ENCODE peak calls at places on chromosomes 4 and X, in ten cellular contexts. K is endodermal cell; E is NCI-H1436; O is AG04450; D is stimulated activated CD8-positive, alpha-beta memory T cell treated with anti-CD3 and anti-CD28 coated beads, Interleukin-7, amount 100 ng/mL, for 1 hour; X is AG09309; C is stimulated activated CD4-positive, alpha-beta T cell treated with anti-CD3 and anti-CD28 coated beads, TNF-alpha, amount 100 ng/mL, for 4 hours; P is IMR-90; Q is mucosa of descending colon; I is DMS79 treated with DMSO at 0.1 percent for 48 hours. U is an unnamed sample.

GRCh38 chrX:46978341-46979291 is 66.4 kb downstream of the JADE3 start:
- DNase-seq in K (peak; percentile 92), E (peak; percentile 54), O (peak; percentile 32), D (peak; percentile 31), X (peak; percentile 11), C (peak; percentile 23), P (peak; percentile 81), Q (peak; percentile 90), I (no peak), U (peak; percentile 64)

GRCh38 chrX:118736394-118737010 is 9.1 kb downstream of the IL13RA1 start:
- DNase-seq in K (no peak), E (no peak), O (no peak), D (no peak), X (no peak), C (no peak), P (no peak), Q (no peak), I (no peak), U (peak; percentile 47)

GRCh38 chr4:183995489-183996049 is 90.5 kb downstream of the STOX2 start:
- DNase-seq in K (no peak), E (no peak), O (no peak), D (no peak), X (no peak), C (no peak), P (peak; percentile 32), Q (no peak), I (no peak), U (no peak)

GRCh38 chr4:41060352-41061318 is 153.7 kb downstream of the APBB2 start:
- DNase-seq in K (no peak), E (no peak), O (no peak), D (no peak), X (no peak), C (no peak), P (no peak), Q (no peak), I (no peak), U (peak; percentile 28)

GRCh38 chrX:14941301-14941700 is 68.1 kb downstream of the MOSPD2 start:
- DNase-seq in K (no peak), E (no peak), O (no peak), D (no peak), X (no peak), C (no peak), P (no peak), Q (no peak), I (no peak), U (no peak)

GRCh38 chr4:176077561-176077960 is 11.9 kb downstream of the WDR17 start:
- DNase-seq in K (no peak), E (no peak), O (no peak), D (no peak), X (no peak), C (no peak), P (no peak), Q (no peak), I (no peak), U (no peak)

GRCh38 chr4:116531870-116532269 is 553.5 kb downstream of the TRAM1L1 start:
- DNase-seq in K (no peak), E (no peak), O (no peak), D (no peak), X (no peak), C (no peak), P (no peak), Q (no peak), I (no peak), U (no peak)

GRCh38 chr4:147596976-147597375 is 20.2 kb upstream of the TMEM184C start:
- DNase-seq in K (no peak), E (no peak), O (peak; percentile 87), D (no peak), X (peak; percentile 49), C (no peak), P (peak; percentile 93), Q (no peak), I (no peak), U (peak; percentile 99)

GRCh38 chr4:37535872-37536271 is 150.3 kb downstream of the RELL1 start:
- DNase-seq in K (no peak), E (no peak), O (no peak), D (no peak), X (no peak), C (no peak), P (no peak), Q (no peak), I (no peak), U (no peak)

GRCh38 chr4:154741877-154742851 is 1.6 kb upstream of the LRAT start:
- DNase-seq in K (peak; percentile 89), E (no peak), O (no peak), D (no peak), X (no peak), C (no peak), P (no peak), Q (no peak), I (no peak), U (no peak)

GRCh38 chrX:46029777-46030176 is 515.4 kb downstream of the ZNF674 start:
- DNase-seq in K (no peak), E (peak; percentile 64), O (no peak), D (no peak), X (no peak), C (no peak), P (no peak), Q (no peak), I (peak; percentile 5), U (no peak)

GRCh38 chrX:124347242-124347641 is 879 bp downstream of the SH2D1A start:
- DNase-seq in K (no peak), E (no peak), O (no peak), D (no peak), X (no peak), C (peak; percentile 22), P (no peak), Q (no peak), I (no peak), U (no peak)

GRCh38 chr4:15649914-15650545 is 5.1 kb downstream of the FBXL5 start:
- DNase-seq in K (peak; percentile 81), E (peak; percentile 23), O (no peak), D (peak; percentile 34), X (peak; percentile 7), C (peak; percentile 2), P (peak; percentile 63), Q (peak; percentile 54), I (peak; percentile 15), U (peak; percentile 64)

GRCh38 chr4:108280072-108280471 is 111.3 kb upstream of the LEF1 start:
- DNase-seq in K (no peak), E (no peak), O (no peak), D (no peak), X (no peak), C (no peak), P (no peak), Q (no peak), I (no peak), U (no peak)

GRCh38 chr4:7297881-7298280 is 105.5 kb downstream of the SORCS2 start:
- DNase-seq in K (no peak), E (no peak), O (no peak), D (no peak), X (no peak), C (no peak), P (no peak), Q (no peak), I (no peak), U (no peak)

GRCh38 chr4:39641451-39641850 is 2.8 kb upstream of the SMIM14 start:
- DNase-seq in K (peak; percentile 58), E (no peak), O (no peak), D (no peak), X (no peak), C (no peak), P (no peak), Q (no peak), I (no peak), U (no peak)

GRCh38 chr4:101865501-101866062 is 75.1 kb downstream of the BANK1 start:
- DNase-seq in K (no peak), E (no peak), O (no peak), D (no peak), X (no peak), C (no peak), P (peak; percentile 57), Q (no peak), I (no peak), U (no peak)

GRCh38 chrX:123917069-123917468 is 44.4 kb upstream of the STAG2 start:
- DNase-seq in K (no peak), E (no peak), O (no peak), D (no peak), X (no peak), C (no peak), P (no peak), Q (no peak), I (no peak), U (peak; percentile 16)

GRCh38 chrX:68658530-68658929 is 11.1 kb downstream of the STARD8 start:
- DNase-seq in K (no peak), E (no peak), O (no peak), D (no peak), X (no peak), C (no peak), P (peak; percentile 43), Q (no peak), I (no peak), U (no peak)

GRCh38 chr4:152165146-152165545 is 370.7 kb downstream of the FBXW7 start:
- DNase-seq in K (peak; percentile 78), E (no peak), O (no peak), D (no peak), X (no peak), C (no peak), P (no peak), Q (no peak), I (no peak), U (peak; percentile 27)

GRCh38 chr4:66574145-66574978 is 904.1 kb upstream of the EPHA5 start:
- DNase-seq in K (peak; percentile 58), E (no peak), O (no peak), D (no peak), X (peak; percentile 66), C (no peak), P (peak; percentile 65), Q (no peak), I (no peak), U (peak; percentile 22)

GRCh38 chrX:154458954-154459829 is 1.1 kb downstream of the PLXNA3 start:
- DNase-seq in K (peak; percentile 58), E (peak; percentile 78), O (no peak), D (no peak), X (no peak), C (no peak), P (no peak), Q (peak; percentile 61), I (no peak), U (no peak)

GRCh38 chrX:15744181-15744867 is 6.3 kb downstream of the CA5B start:
- DNase-seq in K (no peak), E (no peak), O (no peak), D (no peak), X (no peak), C (no peak), P (no peak), Q (no peak), I (no peak), U (no peak)

GRCh38 chr4:139642364-139642763 is 23.3 kb upstream of the MGST2 start:
- DNase-seq in K (no peak), E (no peak), O (no peak), D (no peak), X (peak; percentile 42), C (no peak), P (peak; percentile 75), Q (no peak), I (no peak), U (peak; percentile 79)

GRCh38 chr4:19659131-19659530 is 592.6 kb upstream of the SLIT2 start:
- DNase-seq in K (no peak), E (no peak), O (no peak), D (no peak), X (no peak), C (no peak), P (no peak), Q (no peak), I (no peak), U (peak; percentile 80)

GRCh38 chr4:55673424-55673823 is 37.3 kb upstream of the NMU start:
- DNase-seq in K (no peak), E (no peak), O (no peak), D (no peak), X (no peak), C (no peak), P (no peak), Q (no peak), I (no peak), U (no peak)

GRCh38 chrX:78199851-78200250 is 60.4 kb upstream of the TAF9B start:
- DNase-seq in K (no peak), E (no peak), O (no peak), D (no peak), X (no peak), C (no peak), P (peak; percentile 8), Q (peak; percentile 1), I (no peak), U (peak; percentile 6)

GRCh38 chrX:104288269-104288668 is 33.5 kb upstream of the ESX1 start:
- DNase-seq in K (peak; percentile 61), E (no peak), O (no peak), D (no peak), X (no peak), C (no peak), P (no peak), Q (no peak), I (no peak), U (no peak)